ENCODE peak calls at places on chromosomes 11 and 22, in eight cellular contexts. E, S, F, V, C, M, U and T are unnamed samples.
A peak's percentile ranks its signal among the peaks of the same experiment; 100 is the strongest.

GRCh38 chr11:2933376-2934056 is 4.3 kb upstream of the PHLDA2 start:
- DNase-seq in E (no peak), S (peak; percentile 84), F (no peak), V (no peak), C (no peak), M (no peak), U (no peak), T (no peak)

GRCh38 chr11:15698855-15699254 is 584.1 kb downstream of the INSC start:
- DNase-seq in E (no peak), S (no peak), F (no peak), V (no peak), C (no peak), M (no peak), U (no peak), T (no peak)

GRCh38 chr11:129856036-129856435 is 39.3 kb downstream of the NFRKB start:
- DNase-seq in E (no peak), S (no peak), F (no peak), V (no peak), C (no peak), M (no peak), U (no peak), T (no peak)

GRCh38 chr22:37749831-37750595 is 53.2 kb downstream of the TRIOBP start:
- DNase-seq in E (no peak), S (peak; percentile 63), F (no peak), V (no peak), C (no peak), M (no peak), U (no peak), T (peak; percentile 80)

GRCh38 chr11:10514210-10514609 is 26.8 kb downstream of the RNF141 start:
- DNase-seq in E (no peak), S (peak; percentile 10), F (no peak), V (no peak), C (peak; percentile 11), M (no peak), U (no peak), T (no peak)

GRCh38 chr11:70443043-70444030 is 45.0 kb downstream of the CTTN start:
- DNase-seq in E (no peak), S (no peak), F (no peak), V (no peak), C (no peak), M (no peak), U (no peak), T (no peak)

GRCh38 chr11:1086171-1087102 is 11.8 kb downstream of the MUC2 start:
- DNase-seq in E (no peak), S (no peak), F (no peak), V (no peak), C (no peak), M (no peak), U (no peak), T (no peak)

GRCh38 chr11:106228996-106229395 is 151.5 kb downstream of the AASDHPPT start:
- DNase-seq in E (no peak), S (no peak), F (no peak), V (no peak), C (no peak), M (no peak), U (no peak), T (no peak)

GRCh38 chr11:129298990-129299389 is 76.7 kb upstream of the BARX2 start:
- DNase-seq in E (no peak), S (no peak), F (no peak), V (no peak), C (no peak), M (no peak), U (no peak), T (no peak)

GRCh38 chr11:124481365-124482323 is 36.1 kb upstream of the OR8B8 start:
- DNase-seq in E (peak; percentile 65), S (peak; percentile 16), F (no peak), V (peak; percentile 81), C (peak; percentile 8), M (no peak), U (no peak), T (peak; percentile 61)

GRCh38 chr11:122721201-122721963 is 65.9 kb downstream of the UBASH3B start:
- DNase-seq in E (no peak), S (no peak), F (no peak), V (no peak), C (no peak), M (no peak), U (no peak), T (no peak)

GRCh38 chr22:50545522-50546325 is at the start of gene KLHDC7B:
- DNase-seq in E (no peak), S (no peak), F (no peak), V (no peak), C (no peak), M (no peak), U (no peak), T (no peak)

GRCh38 chr11:72828692-72829101 is 14.5 kb downstream of the ATG16L2 start:
- DNase-seq in E (no peak), S (no peak), F (no peak), V (no peak), C (no peak), M (no peak), U (no peak), T (no peak)

GRCh38 chr11:34570584-34570983 is 50.3 kb upstream of the EHF start:
- DNase-seq in E (no peak), S (peak; percentile 46), F (peak; percentile 3), V (no peak), C (no peak), M (no peak), U (no peak), T (no peak)

GRCh38 chr11:35688023-35688422 is 25.4 kb downstream of the TRIM44 start:
- DNase-seq in E (no peak), S (peak; percentile 48), F (no peak), V (no peak), C (no peak), M (no peak), U (no peak), T (no peak)

GRCh38 chr11:71153005-71153395 is 99.4 kb downstream of the SHANK2 start:
- DNase-seq in E (no peak), S (peak; percentile 48), F (no peak), V (no peak), C (no peak), M (no peak), U (no peak), T (peak; percentile 32)

GRCh38 chr11:28343304-28344233 is 235.4 kb downstream of the METTL15 start:
- DNase-seq in E (no peak), S (peak; percentile 40), F (no peak), V (peak; percentile 35), C (no peak), M (no peak), U (no peak), T (no peak)

GRCh38 chr22:21444701-21445436 is 22.3 kb upstream of the TMEM191C start:
- DNase-seq in E (no peak), S (no peak), F (no peak), V (no peak), C (no peak), M (no peak), U (no peak), T (no peak)

GRCh38 chr11:44615913-44616806 is 50.7 kb downstream of the CD82 start:
- DNase-seq in E (no peak), S (no peak), F (no peak), V (no peak), C (peak; percentile 30), M (no peak), U (no peak), T (no peak)

GRCh38 chr22:19419464-19420178 is 11.9 kb downstream of the HIRA start:
- DNase-seq in E (no peak), S (no peak), F (no peak), V (no peak), C (peak; percentile 89), M (peak; percentile 26), U (no peak), T (no peak)

GRCh38 chr11:119041821-119042514 is 11.3 kb upstream of the SLC37A4 start:
- DNase-seq in E (no peak), S (no peak), F (no peak), V (no peak), C (no peak), M (no peak), U (no peak), T (no peak)

GRCh38 chr11:9222654-9223053 is 42.5 kb downstream of the DENND5A start:
- DNase-seq in E (no peak), S (no peak), F (no peak), V (no peak), C (no peak), M (no peak), U (no peak), T (no peak)

GRCh38 chr11:74338963-74339362 is 27.5 kb upstream of the P4HA3 start:
- DNase-seq in E (no peak), S (no peak), F (no peak), V (no peak), C (no peak), M (no peak), U (no peak), T (no peak)

GRCh38 chr22:20469110-20469855 is 26.3 kb downstream of the KLHL22 start:
- DNase-seq in E (no peak), S (no peak), F (no peak), V (no peak), C (no peak), M (no peak), U (no peak), T (no peak)

GRCh38 chr11:79087238-79087956 is 353.4 kb downstream of the TENM4 start:
- DNase-seq in E (no peak), S (peak; percentile 89), F (no peak), V (no peak), C (no peak), M (no peak), U (no peak), T (no peak)

GRCh38 chr22:50628543-50629134 is 687 bp upstream of the ARSA start:
- DNase-seq in E (no peak), S (no peak), F (no peak), V (no peak), C (no peak), M (no peak), U (no peak), T (no peak)

GRCh38 chr22:20027966-20028854 is 7.3 kb downstream of the TANGO2 start:
- DNase-seq in E (no peak), S (no peak), F (no peak), V (no peak), C (peak; percentile 52), M (no peak), U (no peak), T (no peak)

GRCh38 chr11:36057372-36058045 is 113.6 kb downstream of the LDLRAD3 start:
- DNase-seq in E (no peak), S (no peak), F (no peak), V (no peak), C (no peak), M (no peak), U (no peak), T (peak; percentile 19)

GRCh38 chr11:132674161-132674560 is 858.1 kb downstream of the OPCML start:
- DNase-seq in E (no peak), S (no peak), F (no peak), V (no peak), C (no peak), M (no peak), U (no peak), T (no peak)

GRCh38 chr11:58916637-58917036 is 22.7 kb upstream of the GLYATL1 start:
- DNase-seq in E (no peak), S (no peak), F (no peak), V (no peak), C (no peak), M (no peak), U (no peak), T (no peak)